ENCODE peak calls at places on chromosomes 4 and X, in eight cellular contexts. V is Peyer's patch, T is mesendoderm, E is pancreas, F is ovary, Y is heart right ventricle, W is neural progenitor cell, Z is upper lobe of right lung. P is an unnamed sample.

GRCh38 chr4:109434793-109435080 is 1.1 kb downstream of the SEC24B start:
- DNase-seq in V (no peak), W (no peak), Z (no peak), F (no peak), T (no peak), Y (no peak), E (no peak), P (no peak)

GRCh38 chrX:1491851-1492349 is 39.2 kb upstream of the ASMTL start:
- DNase-seq in F (no peak), V (peak; percentile 40), Z (peak; percentile 47), E (no peak), W (peak; percentile 74), Y (no peak), T (peak; percentile 92), P (no peak)

GRCh38 chr4:137417676-137418075 is 114.6 kb downstream of the PCDH18 start:
- DNase-seq in F (no peak), Z (no peak), V (no peak), T (no peak), E (no peak), W (no peak), Y (no peak), P (no peak)

GRCh38 chr4:83604315-83604714 is 68.4 kb downstream of the GPAT3 start:
- DNase-seq in W (no peak), Y (no peak), F (no peak), T (no peak), E (no peak), V (no peak), Z (no peak), P (no peak)

GRCh38 chr4:95114521-95114920 is 356.8 kb downstream of the BMPR1B start:
- DNase-seq in W (no peak), Y (no peak), Z (no peak), V (no peak), F (no peak), T (no peak), E (no peak), P (no peak)

GRCh38 chrX:51148848-51149247 is 183.8 kb upstream of the NUDT10 start:
- DNase-seq in V (no peak), T (peak; percentile 81), F (peak; percentile 21), W (peak; percentile 59), Z (no peak), E (no peak), Y (no peak), P (no peak)

GRCh38 chr4:8467016-8467415 is 26.4 kb downstream of the TRMT44 start:
- DNase-seq in W (no peak), V (no peak), F (no peak), E (no peak), Y (no peak), Z (no peak), T (no peak), P (no peak)

GRCh38 chr4:24793219-24794005 is 2.0 kb upstream of the SOD3 start:
- DNase-seq in W (peak; percentile 10), V (no peak), E (no peak), Z (no peak), F (no peak), Y (no peak), T (peak; percentile 75), P (no peak)

GRCh38 chr4:48787031-48787430 is 7.0 kb upstream of the FRYL start:
- DNase-seq in F (no peak), W (peak; percentile 43), T (no peak), Y (no peak), Z (no peak), V (no peak), E (no peak), P (no peak)

GRCh38 chr4:48780867-48781219 is 764 bp upstream of the FRYL start:
- DNase-seq in W (no peak), Y (peak; percentile 55), T (no peak), E (peak; percentile 52), V (peak; percentile 73), Z (no peak), F (peak; percentile 34), P (peak; percentile 25)

GRCh38 chr4:48781968-48782367 is 1.9 kb upstream of the FRYL start:
- DNase-seq in Z (no peak), V (no peak), T (no peak), W (no peak), Y (no peak), E (no peak), F (no peak), P (no peak)

GRCh38 chr4:48779998-48780866 is at the start of gene FRYL:
- DNase-seq in T (peak; percentile 100), F (peak; percentile 98), V (peak; percentile 100), Y (peak; percentile 100), W (peak; percentile 100), E (peak; percentile 100), Z (peak; percentile 100), P (peak; percentile 99)

GRCh38 chr4:48785302-48785701 is 5.2 kb upstream of the FRYL start:
- DNase-seq in W (no peak), V (no peak), E (no peak), Y (no peak), F (no peak), T (no peak), Z (no peak), P (no peak)
- H3K4me1 ChIP-seq in W (peaks cover 28% of the 10 kb centered on the region), V (peaks cover 6% of the 10 kb centered on the region), E (no peaks in the 10 kb centered on the region), Y (peaks cover 4% of the 10 kb centered on the region), F (peaks cover 2% of the 10 kb centered on the region), T (no peaks in the 10 kb centered on the region), Z (no peaks in the 10 kb centered on the region), P (no peaks in the 10 kb centered on the region)

DNA sequence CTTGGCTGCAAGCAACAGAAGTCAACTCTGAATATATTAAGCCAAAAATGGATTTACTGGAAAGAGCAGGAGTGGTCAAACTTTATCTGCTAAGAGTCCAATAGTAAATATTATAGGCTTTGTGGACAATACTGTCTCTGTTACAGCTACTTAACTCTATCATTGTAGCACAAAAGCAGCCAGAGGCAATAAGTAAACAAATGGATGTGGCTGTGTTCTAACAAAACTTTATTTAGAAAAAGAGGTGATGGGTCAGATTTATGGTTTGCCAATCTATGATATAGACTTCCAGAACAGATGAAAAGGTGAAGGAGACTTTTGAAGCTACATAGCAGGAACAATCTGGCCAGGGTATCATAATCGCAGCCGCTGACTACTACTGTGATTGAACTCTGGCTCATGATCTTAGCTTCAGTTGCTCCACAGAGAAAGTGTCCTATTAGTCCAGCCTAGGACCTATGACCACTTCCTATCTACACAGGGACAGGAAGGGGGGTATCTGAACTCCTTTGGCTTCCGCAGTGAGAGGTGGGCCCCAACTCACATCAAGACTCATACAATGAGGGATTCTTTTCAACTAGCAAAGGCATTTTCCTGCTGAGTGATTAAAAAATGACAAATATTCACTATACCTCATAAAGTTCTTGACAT is 154.9 kb downstream of the ATG4A start:
- DNase-seq in V (no peak), Z (no peak), T (no peak), F (no peak), Y (no peak), W (no peak), E (no peak), P (no peak)
- H3K27me3 ChIP-seq in V (no peaks in the 10 kb centered on the region), Z (no peaks in the 10 kb centered on the region), T (no peaks in the 10 kb centered on the region), F (no peaks in the 10 kb centered on the region), Y (peaks cover 31% of the 10 kb centered on the region), W (no peaks in the 10 kb centered on the region), E (no peaks in the 10 kb centered on the region), P (peaks cover 53% of the 10 kb centered on the region)

GRCh38 chrX:45769919-45770582 is 569.4 kb upstream of the DIPK2B start:
- DNase-seq in Z (peak; percentile 85), T (no peak), Y (peak; percentile 69), E (peak; percentile 53), W (peak; percentile 26), V (peak; percentile 86), F (peak; percentile 66), P (peak; percentile 79)

GRCh38 chrX:45768666-45769065 is 568.0 kb upstream of the DIPK2B start:
- DNase-seq in Z (no peak), E (no peak), T (no peak), V (no peak), F (no peak), Y (no peak), W (no peak), P (no peak)

GRCh38 chrX:45771560-45772340 is 571.1 kb upstream of the DIPK2B start:
- DNase-seq in F (no peak), Y (peak; percentile 7), E (no peak), W (no peak), V (peak; percentile 83), T (no peak), Z (peak; percentile 67), P (no peak)

GRCh38 chrX:45774961-45775360 is 574.3 kb upstream of the DIPK2B start:
- DNase-seq in V (no peak), E (no peak), T (no peak), Y (peak; percentile 25), F (peak; percentile 38), W (no peak), Z (no peak), P (no peak)

GRCh38 chrX:45771114-45771513 is 570.4 kb upstream of the DIPK2B start:
- DNase-seq in W (no peak), Z (no peak), E (peak; percentile 18), F (peak; percentile 21), Y (peak; percentile 5), V (peak; percentile 69), T (no peak), P (no peak)
- H3K4me3 ChIP-seq in W (no peak overlapping the region), Z (peak overlapping the region; percentile 57), E (no peak overlapping the region), F (peak overlapping the region; percentile 38), Y (peak overlapping the region; percentile 46), V (peak overlapping the region; percentile 53), T (no peak overlapping the region), P (peak overlapping the region; percentile 46)

GRCh38 chrX:136812286-136812685 is 31.6 kb upstream of the ARHGEF6 start:
- DNase-seq in Y (no peak), E (no peak), T (no peak), F (no peak), V (no peak), Z (no peak), W (no peak), P (no peak)

GRCh38 chrX:136814847-136815634 is 34.3 kb upstream of the ARHGEF6 start:
- DNase-seq in F (no peak), E (no peak), W (no peak), Z (no peak), T (no peak), Y (no peak), V (no peak), P (no peak)

GRCh38 chrX:136806891-136807410 is 26.2 kb upstream of the ARHGEF6 start:
- DNase-seq in F (no peak), E (no peak), T (no peak), Z (no peak), Y (no peak), W (no peak), V (no peak), P (no peak)

DNA sequence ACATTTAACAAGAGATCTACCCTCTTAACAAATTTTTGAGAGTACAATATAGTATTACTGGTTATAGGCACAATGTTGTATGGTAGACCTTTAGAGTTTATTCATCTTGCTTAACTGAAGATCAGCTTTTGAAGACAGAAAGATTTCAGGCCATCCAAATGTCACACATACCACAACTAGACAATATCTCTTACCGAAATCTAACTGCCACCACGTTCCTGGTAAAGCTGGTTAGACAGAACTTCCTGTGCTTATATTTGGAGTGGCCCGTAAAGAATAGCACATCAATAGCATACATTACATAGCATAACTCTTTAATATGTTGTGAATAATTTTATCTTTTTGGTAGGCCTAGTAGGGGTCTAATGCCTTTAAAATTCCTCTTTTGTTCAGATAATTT is 29.8 kb upstream of the ARHGEF6 start:
- DNase-seq in E (no peak), T (no peak), Y (no peak), V (no peak), W (no peak), F (no peak), Z (no peak), P (no peak)
- H3K4me1 ChIP-seq in E (no peaks in the 10 kb centered on the region), T (no peaks in the 10 kb centered on the region), Y (no peaks in the 10 kb centered on the region), V (no peaks in the 10 kb centered on the region), W (no peaks in the 10 kb centered on the region), F (no peaks in the 10 kb centered on the region), Z (no peaks in the 10 kb centered on the region), P (no peaks in the 10 kb centered on the region)